ENCODE peak calls at places on chromosomes 2 and 18, in six cellular contexts. N is fibroblast of lung, E is omental fat pad, O is B cell, W is glutamatergic neuron, P is tibial artery. G is an unnamed sample.

GRCh38 chr2:73908689-73909652 is 16.2 kb downstream of the ACTG2 start:
- DNase-seq in O (no peak), E (no peak), W (no peak), N (peak), P (no peak), G (no peak)

GRCh38 chr2:160252278-160252887 is 52.3 kb upstream of the ITGB6 start:
- DNase-seq in E (no peak), W (no peak), P (no peak), O (peak), N (peak), G (peak)

GRCh38 chr2:180141600-180141999 is 134.5 kb upstream of the CWC22 start:
- DNase-seq in W (no peak), P (no peak), N (no peak), O (no peak), E (no peak), G (no peak)

GRCh38 chr18:65846107-65846506 is 95.3 kb downstream of the CDH7 start:
- DNase-seq in N (no peak), E (no peak), O (no peak), P (no peak), W (no peak), G (no peak)

GRCh38 chr18:55153346-55153745 is 194.1 kb upstream of the CCDC68 start:
- DNase-seq in N (peak), P (no peak), W (no peak), O (no peak), E (no peak), G (no peak)

GRCh38 chr2:111667542-111668273 is 216.3 kb downstream of the ANAPC1 start:
- DNase-seq in O (no peak), W (no peak), E (no peak), P (no peak), N (peak), G (no peak)

GRCh38 chr18:59459352-59460059 is 100.4 kb upstream of the LMAN1 start:
- DNase-seq in E (no peak), N (peak), P (no peak), W (no peak), O (peak), G (peak)

GRCh38 chr2:65937379-65938160 is 497.4 kb upstream of the MEIS1 start:
- DNase-seq in W (no peak), E (no peak), N (peak), P (no peak), O (no peak), G (no peak)

GRCh38 chr2:46825958-46826897 is 89.4 kb downstream of the MCFD2 start:
- DNase-seq in E (no peak), P (no peak), O (no peak), W (no peak), N (peak), G (no peak)

GRCh38 chr2:162062559-162062958 is 11.5 kb downstream of the DPP4 start:
- DNase-seq in N (no peak), P (no peak), W (no peak), E (no peak), O (no peak), G (no peak)

GRCh38 chr2:124193706-124194105 is 168.6 kb downstream of the CNTNAP5 start:
- DNase-seq in P (no peak), W (no peak), E (no peak), N (no peak), O (no peak), G (no peak)

GRCh38 chr2:126736133-126736874 is 80.3 kb downstream of the GYPC start:
- DNase-seq in O (no peak), E (no peak), N (no peak), W (no peak), P (no peak), G (no peak)

GRCh38 chr2:182360012-182360662 is 66.7 kb downstream of the PDE1A start:
- DNase-seq in E (peak), O (no peak), N (peak), W (no peak), P (peak), G (no peak)

GRCh38 chr2:15186118-15186517 is 375.0 kb downstream of the NBAS start:
- DNase-seq in O (no peak), E (no peak), W (no peak), P (no peak), N (no peak), G (no peak)

GRCh38 chr2:15184491-15184890 is 376.6 kb downstream of the NBAS start:
- DNase-seq in E (no peak), N (no peak), W (no peak), O (no peak), P (no peak), G (no peak)

GRCh38 chr2:15191801-15192200 is 369.3 kb downstream of the NBAS start:
- DNase-seq in O (no peak), N (no peak), E (no peak), P (no peak), W (no peak), G (no peak)

DNA sequence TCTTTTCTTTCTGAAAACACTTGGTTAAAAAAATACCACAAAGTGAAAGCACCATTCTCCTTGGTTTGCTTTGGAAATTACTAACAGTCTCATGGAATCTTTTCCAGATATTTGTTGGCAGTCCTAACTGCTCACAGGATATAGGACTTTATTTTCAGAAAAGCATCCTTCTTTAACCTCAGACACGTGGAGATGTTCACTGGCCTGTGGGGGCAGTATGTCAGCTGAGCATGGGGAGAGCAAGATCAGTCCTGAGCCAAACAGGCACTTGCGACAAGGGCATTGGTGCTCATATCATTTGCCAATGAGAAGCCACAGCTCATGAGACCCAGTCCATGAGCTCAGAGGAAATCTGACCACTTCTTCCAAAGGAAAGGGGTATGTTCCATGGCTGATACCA is 371.9 kb downstream of the NBAS start:
- DNase-seq in W (no peak), O (no peak), P (no peak), N (no peak), E (no peak), G (no peak)
- TF ChIP-seq CTCF in W (no peak), O (no peak), P (no peak), N (no peak), E (no peak), G (no peak)

DNA sequence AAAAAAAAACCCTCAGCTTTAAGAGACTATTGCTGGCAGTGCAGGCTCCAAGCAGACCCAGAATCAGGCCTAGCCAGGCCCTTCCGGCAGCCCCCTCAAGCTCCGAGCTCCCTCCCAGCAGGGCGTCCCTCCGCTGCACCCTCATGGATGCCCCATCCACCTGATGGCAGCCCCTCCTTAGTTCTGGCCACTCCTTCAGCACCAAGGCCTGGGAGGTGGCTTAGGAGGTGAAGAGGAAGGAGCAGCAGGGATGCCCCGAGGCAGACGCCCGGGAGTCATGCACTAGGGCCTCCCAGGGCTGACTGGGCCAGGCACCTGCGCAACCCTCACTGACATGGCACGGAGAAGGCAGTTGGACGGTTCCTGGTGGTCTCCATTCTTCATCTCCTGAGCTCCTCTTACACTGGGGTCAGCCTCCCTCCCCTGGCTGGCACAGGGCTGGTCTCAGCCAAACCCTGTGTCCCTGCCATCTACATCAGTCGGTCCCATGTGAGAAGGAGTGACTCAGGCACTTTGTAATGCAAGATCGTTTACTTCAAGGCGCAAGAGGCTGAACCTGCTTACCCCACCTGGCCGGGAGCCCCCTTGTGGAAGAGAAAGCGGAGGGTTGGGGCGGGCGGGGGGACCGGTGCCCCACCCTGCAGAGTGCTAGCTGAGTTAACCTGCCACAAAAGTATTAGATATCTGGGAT is 53.5 kb upstream of the ID2 start:
- DNase-seq in O (no peak), P (no peak), W (no peak), E (no peak), N (peak), G (no peak)
- TF ChIP-seq CTCF in O (no peak), P (no peak), W (no peak), E (no peak), N (no peak), G (peak)

DNA sequence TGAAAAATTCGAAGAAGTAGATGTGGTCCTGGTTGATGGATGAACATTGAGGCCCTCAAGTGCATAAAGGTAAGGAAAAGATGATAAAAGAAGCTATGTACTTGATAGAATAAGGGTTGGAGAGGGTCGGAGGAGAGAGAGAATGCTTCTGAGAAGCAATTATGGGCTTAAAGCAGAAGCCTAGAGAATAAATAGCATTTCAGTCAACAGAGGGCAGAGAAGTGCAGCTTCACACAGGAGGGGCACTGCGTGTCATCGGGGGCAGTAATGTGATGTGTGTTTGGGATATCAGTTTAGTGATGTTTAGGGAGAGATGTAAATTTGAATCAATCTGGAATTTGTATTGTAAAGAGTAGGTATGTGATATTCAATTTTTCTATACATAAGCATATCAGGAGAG is 334.5 kb downstream of the PIK3C3 start:
- DNase-seq in O (no peak), E (no peak), N (no peak), P (no peak), W (no peak), G (no peak)
- TF ChIP-seq CTCF in O (no peak), E (no peak), N (no peak), P (no peak), W (no peak), G (no peak)

GRCh38 chr18:74081966-74082365 is 65.7 kb downstream of the FBXO15 start:
- DNase-seq in O (no peak), N (no peak), W (no peak), P (no peak), E (no peak), G (no peak)

GRCh38 chr18:74083071-74083954 is 64.3 kb downstream of the FBXO15 start:
- DNase-seq in O (no peak), N (no peak), P (no peak), W (no peak), E (no peak), G (no peak)

GRCh38 chr18:74084184-74084583 is 63.5 kb downstream of the FBXO15 start:
- DNase-seq in P (no peak), W (no peak), E (no peak), O (no peak), N (no peak), G (no peak)

GRCh38 chr18:74078257-74078656 is 69.4 kb downstream of the FBXO15 start:
- DNase-seq in N (no peak), P (no peak), E (no peak), O (no peak), W (no peak), G (no peak)

GRCh38 chr18:74082476-74083070 is 65.1 kb downstream of the FBXO15 start:
- DNase-seq in E (no peak), P (no peak), W (peak), O (peak), N (peak), G (peak)
- TF ChIP-seq CTCF in E (no peak), P (peak), W (no peak), O (peak), N (no peak), G (peak)

GRCh38 chr2:55157474-55157884 is 74.6 kb downstream of the CLHC1 start:
- DNase-seq in W (no peak), O (no peak), P (no peak), E (no peak), N (peak), G (no peak)
- TF ChIP-seq CTCF in W (no peak), O (no peak), P (peak), E (no peak), N (peak), G (no peak)

GRCh38 chr2:120026890-120027289 is 14.0 kb downstream of the EPB41L5 start:
- DNase-seq in N (no peak), E (no peak), O (no peak), W (no peak), P (no peak), G (no peak)
- TF ChIP-seq CTCF in N (peak), E (no peak), O (no peak), W (peak), P (no peak), G (no peak)

G was measured in GM10248.